ENCODE peak calls at places on chromosomes 13 and 19, in four cellular contexts. Z, H, L and P are unnamed samples.

GRCh38 chr19:7575426-7576040 is 20.1 kb upstream of the CAMSAP3 start:
- DNase-seq in Z (no peak), H (peak), L (peak), P (peak)

GRCh38 chr19:29988351-29988750 is 46.3 kb downstream of the URI1 start:
- DNase-seq in Z (no peak), H (no peak), L (no peak), P (no peak)

GRCh38 chr19:40614595-40615411 is 13.6 kb downstream of the LTBP4 start:
- DNase-seq in Z (no peak), H (peak), L (peak), P (peak)

GRCh38 chr19:4559569-4559968 is at the start of gene SEMA6B:
- DNase-seq in Z (no peak), H (no peak), L (no peak), P (no peak)

GRCh38 chr19:43300206-43300605 is 30.9 kb upstream of the PSG9 start:
- DNase-seq in Z (no peak), H (peak), L (peak), P (no peak)

GRCh38 chr19:17220207-17220758 is 5.1 kb downstream of the USE1 start:
- DNase-seq in Z (no peak), H (peak), L (peak), P (no peak)

GRCh38 chr19:19643158-19644053 is at the start of gene GMIP:
- DNase-seq in Z (peak), H (peak), L (peak), P (peak)

GRCh38 chr19:45250832-45251451 is at the start of gene MARK4:
- DNase-seq in Z (peak), H (peak), L (peak), P (peak)

GRCh38 chr13:20714161-20714560 is 10.7 kb downstream of the IL17D start:
- DNase-seq in Z (no peak), H (no peak), L (no peak), P (no peak)

GRCh38 chr19:10971107-10971715 is 10.4 kb downstream of the SMARCA4 start:
- DNase-seq in Z (no peak), H (no peak), L (no peak), P (no peak)

GRCh38 chr13:59409211-59409610 is 754.5 kb downstream of the DIAPH3 start:
- DNase-seq in Z (no peak), H (no peak), L (no peak), P (no peak)

GRCh38 chr13:23858586-23858985 is 30.6 kb downstream of the MIPEP start:
- DNase-seq in Z (no peak), H (peak), L (no peak), P (no peak)

GRCh38 chr19:47779524-47780214 is 1.2 kb downstream of the SELENOW start:
- DNase-seq in Z (no peak), H (no peak), L (no peak), P (no peak)

GRCh38 chr13:53131361-53131760 is 102.7 kb downstream of the OLFM4 start:
- DNase-seq in Z (no peak), H (no peak), L (no peak), P (no peak)

GRCh38 chr13:99778500-99778899 is 193.1 kb downstream of the ZIC5 start:
- DNase-seq in Z (no peak), H (no peak), L (no peak), P (no peak)

GRCh38 chr13:71260246-71260645 is 606.8 kb downstream of the DACH1 start:
- DNase-seq in Z (no peak), H (no peak), L (no peak), P (no peak)

GRCh38 chr13:27037571-27037970 is 134.0 kb downstream of the USP12 start:
- DNase-seq in Z (no peak), H (no peak), L (no peak), P (no peak)

GRCh38 chr13:67122251-67122650 is 107.9 kb downstream of the PCDH9 start:
- DNase-seq in Z (no peak), H (no peak), L (no peak), P (no peak)

GRCh38 chr19:49359851-49360845 is 2.1 kb downstream of the TEAD2 start:
- DNase-seq in Z (no peak), H (no peak), L (no peak), P (peak)

GRCh38 chr19:9075064-9075964 is 11.5 kb upstream of the OR1M1 start:
- DNase-seq in Z (no peak), H (peak), L (peak), P (no peak)

GRCh38 chr13:51435002-51435578 is 17.7 kb downstream of the INTS6 start:
- DNase-seq in Z (no peak), H (peak), L (peak), P (no peak)

GRCh38 chr19:5038631-5039271 is 69.8 kb downstream of the KDM4B start:
- DNase-seq in Z (no peak), H (peak), L (peak), P (no peak)

GRCh38 chr19:5451494-5451893 is 3.7 kb upstream of the ZNRF4 start:
- DNase-seq in Z (no peak), H (no peak), L (no peak), P (no peak)

GRCh38 chr13:32824671-32825070 is 191.6 kb upstream of the KL start:
- DNase-seq in Z (no peak), H (peak), L (peak), P (no peak)

GRCh38 chr13:67200183-67200582 is 30.0 kb downstream of the PCDH9 start:
- DNase-seq in Z (no peak), H (no peak), L (no peak), P (no peak)

GRCh38 chr19:48368942-48369341 is 4.8 kb downstream of the SYNGR4 start:
- DNase-seq in Z (no peak), H (no peak), L (no peak), P (no peak)

GRCh38 chr19:8120636-8121480 is 28.5 kb downstream of the FBN3 start:
- DNase-seq in Z (no peak), H (no peak), L (no peak), P (no peak)

GRCh38 chr13:47334173-47334572 is 437.3 kb upstream of the HTR2A start:
- DNase-seq in Z (no peak), H (peak), L (no peak), P (no peak)

GRCh38 chr13:99646866-99647592 is 145.8 kb downstream of the TM9SF2 start:
- DNase-seq in Z (no peak), H (no peak), L (no peak), P (no peak)

GRCh38 chr19:54133312-54133956 is 4.1 kb upstream of the CNOT3 start:
- DNase-seq in Z (peak), H (peak), L (peak), P (no peak)

GRCh38 chr13:88601949-88602348 is 930.8 kb downstream of the SLITRK5 start:
- DNase-seq in Z (no peak), H (peak), L (no peak), P (no peak)

GRCh38 chr19:7497292-7497691 is 8.5 kb upstream of the PEX11G start:
- DNase-seq in Z (no peak), H (no peak), L (no peak), P (peak)

GRCh38 chr19:518292-519231 is 11.3 kb downstream of the TPGS1 start:
- DNase-seq in Z (no peak), H (no peak), L (no peak), P (no peak)

GRCh38 chr19:16027528-16027927 is 48.8 kb upstream of the TPM4 start:
- DNase-seq in Z (no peak), H (no peak), L (no peak), P (no peak)

GRCh38 chr13:29561918-29562317 is 33.6 kb downstream of the SLC7A1 start:
- DNase-seq in Z (no peak), H (no peak), L (peak), P (no peak)

GRCh38 chr13:36758345-36758744 is 60.7 kb upstream of the RFXAP start:
- DNase-seq in Z (no peak), H (no peak), L (no peak), P (no peak)

GRCh38 chr13:99892189-99892588 is 79.4 kb downstream of the ZIC5 start:
- DNase-seq in Z (no peak), H (no peak), L (no peak), P (no peak)

DNA sequence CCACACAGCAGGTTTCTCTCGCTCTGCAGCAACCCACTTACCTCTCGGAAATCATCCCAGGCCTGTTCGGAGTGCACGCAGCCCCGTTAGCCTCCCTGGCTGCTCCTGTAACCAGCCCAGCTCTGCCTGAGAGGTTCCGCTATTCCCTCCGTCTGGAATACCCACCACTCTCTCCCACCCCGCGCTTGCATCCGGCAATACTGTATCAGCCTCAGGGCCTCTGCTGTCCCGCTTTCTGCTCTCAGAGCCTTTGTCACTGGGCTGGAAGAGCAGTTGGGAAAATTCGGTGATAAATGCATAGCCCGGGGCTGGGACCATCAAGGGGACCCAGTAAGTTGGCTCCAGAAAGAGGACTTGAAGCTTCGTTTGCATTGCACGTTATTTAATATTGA is 759 bp upstream of the TLE6 start:
- DNase-seq in Z (no peak), H (no peak), L (no peak), P (peak)
- TF ChIP-seq CTCF in Z (no peak), H (no peak), L (no peak), P (no peak)

GRCh38 chr19:27774337-27774736 is 1438.6 kb downstream of the UQCRFS1 start:
- DNase-seq in Z (no peak), H (peak), L (no peak), P (no peak)
- TF ChIP-seq CTCF in Z (no peak), H (no peak), L (peak), P (no peak)

GRCh38 chr13:108733141-108733540 is 103.7 kb downstream of the MYO16 start:
- DNase-seq in Z (no peak), H (no peak), L (no peak), P (no peak)

GRCh38 chr13:108728370-108728769 is 99.0 kb downstream of the MYO16 start:
- DNase-seq in Z (no peak), H (peak), L (no peak), P (no peak)
- TF ChIP-seq CTCF in Z (peak), H (peak), L (no peak), P (no peak)

GRCh38 chr13:112065867-112066623 is 904 bp upstream of the SOX1 start:
- DNase-seq in Z (no peak), H (no peak), L (no peak), P (no peak)
- TF ChIP-seq CTCF in Z (peak), H (no peak), L (no peak), P (no peak)

GRCh38 chr13:110874508-110874960 is 40.3 kb downstream of the ANKRD10 start:
- DNase-seq in Z (peak), H (peak), L (peak), P (peak)
- TF ChIP-seq CTCF in Z (no peak), H (no peak), L (no peak), P (no peak)

DNA sequence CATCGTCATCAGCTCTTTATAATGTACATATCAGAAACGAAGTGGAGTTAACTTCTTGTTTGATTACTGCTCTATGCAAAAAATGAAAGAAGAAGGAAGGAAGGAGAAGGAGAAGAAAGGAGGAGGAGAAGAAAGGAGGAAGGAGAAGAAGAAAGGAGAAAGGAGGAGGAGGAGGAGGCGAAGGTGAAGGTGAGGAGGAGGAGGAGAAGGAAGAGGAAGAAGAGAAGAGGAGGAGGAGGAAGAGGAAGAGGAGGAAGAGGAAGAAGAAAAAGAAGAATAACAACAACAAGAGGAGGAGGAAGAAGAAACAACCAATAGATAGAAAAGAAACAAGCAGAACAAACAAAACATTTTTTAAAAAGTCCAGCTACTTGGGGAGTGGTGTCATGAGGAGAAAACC is 13.1 kb downstream of the NUFIP1 start:
- DNase-seq in Z (no peak), H (no peak), L (no peak), P (no peak)
- TF ChIP-seq CTCF in Z (no peak), H (no peak), L (no peak), P (no peak)

DNA sequence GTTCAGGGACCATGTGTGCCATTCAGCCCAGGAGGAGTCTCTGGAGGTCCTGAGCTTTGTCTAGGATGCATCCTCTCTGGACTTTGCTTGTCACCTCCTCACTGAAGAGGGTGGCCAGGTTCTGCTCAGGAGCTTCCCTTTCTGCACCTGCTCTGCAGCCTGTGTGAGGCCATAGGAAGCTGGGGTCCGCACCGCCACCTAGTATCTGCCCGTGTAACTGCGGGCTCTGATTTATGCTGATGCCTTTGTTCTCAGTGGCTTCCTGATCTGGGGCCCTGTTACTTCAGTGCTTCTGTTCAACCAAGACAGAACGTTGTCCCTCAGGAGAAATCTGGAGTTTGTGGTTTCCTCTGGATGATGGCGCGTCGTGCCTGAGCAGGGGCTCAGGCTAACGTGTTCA is 15.5 kb downstream of the ZNF610 start:
- DNase-seq in Z (peak), H (no peak), L (no peak), P (no peak)
- TF ChIP-seq CTCF in Z (peak), H (peak), L (no peak), P (no peak)

DNA sequence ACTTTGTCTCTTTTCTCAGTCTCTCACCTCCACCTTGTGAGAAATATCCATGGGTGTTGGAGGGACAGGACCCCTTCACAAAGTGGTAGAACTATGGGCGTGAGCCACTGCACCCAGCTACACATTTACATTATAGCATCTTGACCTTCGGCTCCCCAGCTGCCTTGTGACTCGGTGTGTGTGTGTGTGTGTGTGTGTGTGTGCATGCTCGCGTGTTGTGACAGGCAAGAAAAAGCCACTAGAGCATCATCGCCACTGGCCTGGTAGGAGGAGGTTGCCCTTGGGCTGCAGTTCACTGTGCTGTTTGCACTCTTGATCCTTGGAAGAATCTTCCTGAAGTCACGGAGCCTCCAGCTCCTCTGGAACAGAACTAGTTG is 13.7 kb upstream of the ZNF888 start:
- DNase-seq in Z (no peak), H (no peak), L (no peak), P (no peak)
- TF ChIP-seq CTCF in Z (no peak), H (no peak), L (no peak), P (no peak)

DNA sequence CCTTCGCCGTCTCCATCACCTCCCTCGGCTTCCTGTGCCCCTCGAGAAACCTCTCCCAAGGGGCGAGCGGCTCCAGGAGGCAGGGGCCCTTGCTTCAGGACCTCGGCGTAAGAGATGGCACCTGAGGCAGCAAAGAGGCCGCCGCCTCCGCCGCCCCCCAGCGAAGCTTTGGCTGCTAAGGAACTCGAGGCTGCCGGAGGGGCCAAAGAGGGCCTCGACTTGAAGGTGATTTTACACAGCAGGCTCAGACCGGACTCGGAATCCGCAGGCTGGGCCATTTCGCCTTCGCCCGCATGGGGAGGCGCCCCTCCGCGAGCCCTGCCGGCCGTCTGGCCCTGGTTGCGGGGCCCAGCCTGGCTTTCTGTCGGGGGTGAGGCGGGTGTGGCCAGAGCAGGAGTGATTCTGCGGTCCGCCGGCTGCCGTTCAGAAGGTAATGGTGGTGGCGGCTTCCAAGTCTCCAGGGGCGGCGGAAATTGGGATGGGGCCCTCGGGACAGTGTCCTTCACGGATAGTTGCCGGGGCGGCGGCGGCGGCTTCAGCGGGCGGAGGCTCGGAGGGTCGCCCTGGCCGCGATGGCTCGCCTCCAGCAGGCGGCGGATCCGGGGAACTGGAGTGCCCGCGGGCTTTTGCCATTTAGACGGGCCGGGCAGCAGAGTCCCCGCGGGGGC is 1.4 kb downstream of the GGN start:
- DNase-seq in Z (no peak), H (no peak), L (no peak), P (no peak)
- TF ChIP-seq CTCF in Z (no peak), H (no peak), L (no peak), P (no peak)

GRCh38 chr13:102402292-102402691 is 444 bp upstream of the FGF14 start:
- DNase-seq in Z (no peak), H (no peak), L (peak), P (peak)
- TF ChIP-seq CTCF in Z (no peak), H (no peak), L (no peak), P (no peak)